ENCODE peak calls at places on chromosomes 3 and 15, in nine cellular contexts. L, Y, F, V, Z, X, D, O and U are unnamed samples.

GRCh38 chr3:160921020-160921635 is 165.1 kb downstream of the PPM1L start:
- DNase-seq in L (peak), Y (peak), F (no peak), V (no peak), Z (no peak), X (no peak), D (no peak), O (no peak), U (no peak)

GRCh38 chr3:134496481-134497071 is 10.7 kb downstream of the CEP63 start:
- DNase-seq in L (no peak), Y (no peak), F (no peak), V (no peak), Z (no peak), X (no peak), D (no peak), O (no peak), U (no peak)

GRCh38 chr3:9022305-9022985 is 59.2 kb upstream of the RAD18 start:
- DNase-seq in L (no peak), Y (no peak), F (no peak), V (no peak), Z (no peak), X (no peak), D (no peak), O (no peak), U (no peak)

GRCh38 chr15:83714888-83715287 is 61.0 kb downstream of the ADAMTSL3 start:
- DNase-seq in L (no peak), Y (no peak), F (no peak), V (no peak), Z (no peak), X (no peak), D (no peak), O (no peak), U (no peak)

GRCh38 chr3:163877805-163878204 is 1200.5 kb downstream of the SI start:
- DNase-seq in L (no peak), Y (no peak), F (no peak), V (no peak), Z (no peak), X (no peak), D (no peak), O (no peak), U (no peak)

GRCh38 chr3:141500397-141500796 is 13.6 kb downstream of the RASA2 start:
- DNase-seq in L (no peak), Y (no peak), F (no peak), V (no peak), Z (no peak), X (no peak), D (no peak), O (no peak), U (no peak)

GRCh38 chr15:87207945-87208580 is 1048.5 kb downstream of the NTRK3 start:
- DNase-seq in L (no peak), Y (no peak), F (no peak), V (no peak), Z (no peak), X (no peak), D (no peak), O (no peak), U (no peak)

GRCh38 chr15:59105839-59106238 is 893 bp downstream of the CCNB2 start:
- DNase-seq in L (no peak), Y (no peak), F (no peak), V (no peak), Z (no peak), X (no peak), D (no peak), O (no peak), U (no peak)

GRCh38 chr3:10238330-10238995 is 9.8 kb upstream of the TATDN2 start:
- DNase-seq in L (no peak), Y (no peak), F (no peak), V (no peak), Z (no peak), X (no peak), D (no peak), O (peak), U (no peak)

GRCh38 chr15:40306908-40307307 is 827 bp downstream of the PLCB2 start:
- DNase-seq in L (no peak), Y (no peak), F (no peak), V (no peak), Z (no peak), X (no peak), D (no peak), O (peak), U (no peak)

GRCh38 chr3:169144691-169145090 is 518.8 kb downstream of the MECOM start:
- DNase-seq in L (no peak), Y (no peak), F (no peak), V (no peak), Z (no peak), X (no peak), D (no peak), O (no peak), U (no peak)

GRCh38 chr3:171470714-171471227 is 10.6 kb upstream of the TNIK start:
- DNase-seq in L (no peak), Y (no peak), F (no peak), V (no peak), Z (no peak), X (no peak), D (no peak), O (no peak), U (no peak)

GRCh38 chr15:26352909-26353308 is 420.0 kb downstream of the GABRB3 start:
- DNase-seq in L (no peak), Y (no peak), F (no peak), V (no peak), Z (no peak), X (no peak), D (no peak), O (no peak), U (no peak)

GRCh38 chr3:39935261-39935660 is 125.9 kb downstream of the MYRIP start:
- DNase-seq in L (no peak), Y (no peak), F (no peak), V (no peak), Z (no peak), X (no peak), D (no peak), O (no peak), U (no peak)

GRCh38 chr3:30616347-30617027 is 10.1 kb downstream of the TGFBR2 start:
- DNase-seq in L (no peak), Y (no peak), F (no peak), V (no peak), Z (no peak), X (no peak), D (no peak), O (no peak), U (no peak)

GRCh38 chr15:48766196-48766595 is 44.7 kb downstream of the CEP152 start:
- DNase-seq in L (no peak), Y (no peak), F (no peak), V (no peak), Z (no peak), X (no peak), D (no peak), O (no peak), U (no peak)

GRCh38 chr3:87076951-87077350 is 86.0 kb upstream of the VGLL3 start:
- DNase-seq in L (no peak), Y (no peak), F (no peak), V (no peak), Z (no peak), X (no peak), D (no peak), O (no peak), U (no peak)

GRCh38 chr3:184953396-184953795 is 141.4 kb downstream of the VPS8 start:
- DNase-seq in L (no peak), Y (no peak), F (no peak), V (no peak), Z (no peak), X (no peak), D (no peak), O (no peak), U (no peak)

GRCh38 chr15:60096157-60096556 is 92.0 kb downstream of the FOXB1 start:
- DNase-seq in L (no peak), Y (no peak), F (no peak), V (no peak), Z (no peak), X (no peak), D (no peak), O (no peak), U (no peak)

GRCh38 chr3:172592898-172593669 is 69.9 kb upstream of the TNFSF10 start:
- DNase-seq in L (no peak), Y (no peak), F (no peak), V (no peak), Z (no peak), X (no peak), D (no peak), O (peak), U (no peak)

GRCh38 chr3:125643127-125643526 is 47.8 kb upstream of the OSBPL11 start:
- DNase-seq in L (no peak), Y (no peak), F (no peak), V (no peak), Z (no peak), X (no peak), D (no peak), O (no peak), U (no peak)

GRCh38 chr3:9136746-9137434 is 112.6 kb downstream of the SRGAP3 start:
- DNase-seq in L (no peak), Y (no peak), F (no peak), V (no peak), Z (no peak), X (no peak), D (no peak), O (no peak), U (no peak)

GRCh38 chr3:37037352-37037751 is 44.0 kb downstream of the MLH1 start:
- DNase-seq in L (no peak), Y (no peak), F (no peak), V (no peak), Z (no peak), X (no peak), D (no peak), O (no peak), U (no peak)

GRCh38 chr3:131728898-131729297 is 226.1 kb upstream of the MRPL3 start:
- DNase-seq in L (no peak), Y (peak), F (no peak), V (no peak), Z (no peak), X (no peak), D (no peak), O (no peak), U (no peak)

GRCh38 chr3:62019906-62020305 is 353.4 kb downstream of the FEZF2 start:
- DNase-seq in L (no peak), Y (no peak), F (no peak), V (no peak), Z (no peak), X (no peak), D (no peak), O (no peak), U (no peak)

GRCh38 chr15:41507820-41508290 is 5.8 kb downstream of the LTK start:
- DNase-seq in L (no peak), Y (no peak), F (no peak), V (no peak), Z (peak), X (no peak), D (no peak), O (no peak), U (no peak)

GRCh38 chr15:57541271-57541670 is 50.4 kb upstream of the MYZAP start:
- DNase-seq in L (no peak), Y (no peak), F (no peak), V (no peak), Z (no peak), X (no peak), D (no peak), O (no peak), U (no peak)

GRCh38 chr3:161035711-161036110 is 69.4 kb downstream of the B3GALNT1 start:
- DNase-seq in L (no peak), Y (no peak), F (no peak), V (no peak), Z (no peak), X (no peak), D (no peak), O (no peak), U (no peak)

GRCh38 chr3:99938270-99938955 is 120.8 kb downstream of the CMSS1 start:
- DNase-seq in L (no peak), Y (no peak), F (no peak), V (no peak), Z (no peak), X (no peak), D (no peak), O (no peak), U (no peak)